ENCODE peak calls at places on chromosomes 5 and 9, in eight cellular contexts. O is ovary, L is pancreas, W is brain microvascular endothelial cell, Y is upper lobe of right lung, C is neural progenitor cell, U is H9, J is IMR-90. X is an unnamed sample.

GRCh38 chr9:107227696-107228258 is 55.3 kb upstream of the RAD23B start:
- DNase-seq in J (peak), Y (no peak), U (no peak), W (no peak), O (no peak), C (no peak), L (no peak), X (no peak)

GRCh38 chr5:138974227-138975063 is 99.3 kb upstream of the LRRTM2 start:
- DNase-seq in Y (no peak), L (peak), J (peak), U (no peak), O (peak), C (peak), W (peak), X (no peak)

GRCh38 chr9:137880976-137881530 is 3.5 kb downstream of the CACNA1B start:
- DNase-seq in U (no peak), Y (no peak), L (no peak), W (no peak), J (no peak), C (no peak), O (no peak), X (no peak)

GRCh38 chr5:175892401-175892800 is 21.0 kb downstream of the CPLX2 start:
- DNase-seq in C (no peak), Y (no peak), U (peak), W (no peak), O (no peak), L (no peak), J (no peak), X (no peak)

GRCh38 chr5:140043508-140043872 is 391 bp upstream of the NRG2 start:
- DNase-seq in L (no peak), O (no peak), Y (peak), U (peak), C (peak), W (no peak), J (no peak), X (no peak)

GRCh38 chr5:17763301-17763700 is 129.0 kb downstream of the TAF11L14 start:
- DNase-seq in U (no peak), W (peak), J (peak), Y (no peak), C (no peak), L (no peak), O (no peak), X (no peak)

GRCh38 chr9:4005896-4006295 is 294.0 kb downstream of the GLIS3 start:
- DNase-seq in W (no peak), C (no peak), U (no peak), J (no peak), L (no peak), O (no peak), Y (no peak), X (no peak)

GRCh38 chr9:22111871-22112247 is 102.8 kb upstream of the CDKN2B start:
- DNase-seq in C (no peak), Y (no peak), J (peak), O (no peak), W (peak), L (no peak), U (no peak), X (peak)

GRCh38 chr9:98856982-98857381 is 49.5 kb downstream of the GALNT12 start:
- DNase-seq in O (no peak), U (no peak), J (no peak), L (no peak), C (no peak), W (no peak), Y (no peak), X (no peak)

GRCh38 chr5:157148734-157149615 is 6.3 kb upstream of the MED7 start:
- DNase-seq in Y (no peak), J (peak), O (peak), L (peak), U (peak), C (peak), W (peak), X (no peak)

GRCh38 chr5:30194595-30194994 is 998.9 kb upstream of the CDH6 start:
- DNase-seq in O (no peak), U (no peak), W (no peak), J (no peak), C (no peak), Y (no peak), L (no peak), X (no peak)

GRCh38 chr5:167699434-167699833 is 592.0 kb upstream of the WWC1 start:
- DNase-seq in L (no peak), J (peak), C (peak), O (no peak), W (peak), U (peak), Y (no peak), X (peak)

GRCh38 chr9:3855601-3856328 is 330.0 kb upstream of the RFX3 start:
- DNase-seq in W (no peak), U (no peak), C (no peak), J (no peak), O (no peak), Y (no peak), L (no peak), X (no peak)

GRCh38 chr5:158384535-158385421 is 525.8 kb upstream of the CLINT1 start:
- DNase-seq in Y (no peak), O (no peak), L (no peak), J (peak), W (peak), U (no peak), C (no peak), X (peak)

GRCh38 chr9:79745752-79746336 is 174.1 kb downstream of the TLE4 start:
- DNase-seq in O (no peak), U (no peak), Y (no peak), C (no peak), W (no peak), L (no peak), J (no peak), X (no peak)

GRCh38 chr5:164252-164651 is 27.0 kb upstream of the LRRC14B start:
- DNase-seq in L (no peak), J (no peak), O (no peak), C (no peak), W (no peak), U (no peak), Y (no peak), X (no peak)

GRCh38 chr5:133083901-133084300 is 32.1 kb downstream of the HSPA4 start:
- DNase-seq in W (no peak), O (no peak), U (no peak), J (peak), C (no peak), Y (no peak), L (no peak), X (no peak)

GRCh38 chr9:115494958-115495690 is 377.2 kb upstream of the TNC start:
- DNase-seq in Y (no peak), C (no peak), L (no peak), O (no peak), W (no peak), J (peak), U (no peak), X (no peak)

GRCh38 chr9:81522721-81523551 is 166.4 kb downstream of the TLE1 start:
- DNase-seq in Y (no peak), W (peak), U (peak), O (no peak), C (peak), L (no peak), J (peak), X (peak)

GRCh38 chr5:56142233-56142619 is 90.9 kb downstream of the ANKRD55 start:
- DNase-seq in Y (no peak), U (no peak), L (no peak), C (peak), J (no peak), W (no peak), O (no peak), X (no peak)

GRCh38 chr9:104900324-104900723 is 27.6 kb downstream of the ABCA1 start:
- DNase-seq in O (no peak), C (no peak), Y (no peak), U (no peak), W (no peak), L (no peak), J (no peak), X (no peak)

GRCh38 chr9:15137658-15138356 is 169.2 kb downstream of the TTC39B start:
- DNase-seq in W (no peak), O (no peak), J (no peak), U (peak), C (no peak), Y (no peak), L (no peak), X (no peak)

GRCh38 chr9:15135167-15135792 is 171.7 kb downstream of the TTC39B start:
- DNase-seq in J (peak), C (peak), Y (no peak), U (peak), W (peak), L (peak), O (peak), X (no peak)

GRCh38 chr9:15136646-15137045 is 170.4 kb downstream of the TTC39B start:
- DNase-seq in W (no peak), L (no peak), O (no peak), C (no peak), U (peak), Y (no peak), J (no peak), X (peak)

GRCh38 chr9:15138357-15138686 is 168.7 kb downstream of the TTC39B start:
- DNase-seq in Y (no peak), O (no peak), L (no peak), C (no peak), J (no peak), U (peak), W (no peak), X (no peak)

GRCh38 chr9:15137089-15137488 is 169.9 kb downstream of the TTC39B start:
- DNase-seq in U (no peak), Y (no peak), L (no peak), J (no peak), W (no peak), O (no peak), C (no peak), X (no peak)
- H3K27ac ChIP-seq in U (peak), Y (no peak), L (no peak), J (no peak), W (no peak), O (no peak), C (no peak), X (no peak)

DNA sequence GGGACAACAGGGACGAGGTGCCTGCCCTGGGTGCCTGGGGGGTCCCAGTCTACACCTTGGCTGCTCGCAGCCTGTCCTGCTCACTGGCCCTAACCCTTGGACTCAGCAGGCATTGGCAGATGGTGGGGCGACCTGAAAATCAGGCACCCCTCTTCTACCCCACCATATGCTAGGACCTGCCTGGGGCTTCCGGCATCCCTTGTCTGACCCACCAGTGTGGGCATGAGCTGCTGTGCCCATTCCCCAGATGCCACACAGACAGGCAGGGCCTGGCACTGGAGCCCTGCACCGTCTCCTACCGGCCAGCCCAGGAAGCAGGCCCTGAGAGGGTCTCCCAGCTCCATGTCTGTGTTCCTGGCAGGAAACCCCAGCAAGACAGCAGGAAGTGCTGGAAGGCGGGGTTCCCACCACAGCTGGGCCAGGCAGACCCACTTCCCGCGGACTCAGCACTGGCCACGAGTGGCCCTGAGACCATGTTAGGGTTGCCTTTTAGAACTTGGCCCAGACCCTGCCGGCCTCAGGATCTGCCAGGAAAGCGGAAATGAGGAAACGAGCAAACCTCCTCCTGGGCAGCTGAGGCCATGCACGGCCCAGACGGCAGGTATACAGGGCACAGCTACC is 3.1 kb downstream of the NINJ1 start:
- DNase-seq in C (no peak), U (no peak), Y (no peak), W (no peak), J (no peak), O (no peak), L (no peak), X (no peak)
- H3K27ac ChIP-seq in C (no peak), U (no peak), Y (peak), W (no peak), J (no peak), O (no peak), L (no peak), X (no peak)

GRCh38 chr9:123642291-123643278 is 286.6 kb downstream of the CRB2 start:
- DNase-seq in O (peak), C (no peak), W (peak), J (peak), Y (peak), U (no peak), L (no peak), X (no peak)

GRCh38 chr9:123637940-123638634 is 282.1 kb downstream of the CRB2 start:
- DNase-seq in O (no peak), Y (no peak), L (no peak), J (peak), W (no peak), C (no peak), U (no peak), X (no peak)

GRCh38 chr9:123637596-123637939 is 281.6 kb downstream of the CRB2 start:
- DNase-seq in O (peak), U (no peak), C (no peak), L (no peak), Y (no peak), W (peak), J (peak), X (no peak)

GRCh38 chr9:123640792-123641222 is 284.8 kb downstream of the CRB2 start:
- DNase-seq in O (no peak), C (no peak), L (no peak), J (no peak), Y (no peak), W (no peak), U (no peak), X (no peak)

GRCh38 chr9:123639743-123640142 is 283.7 kb downstream of the CRB2 start:
- DNase-seq in L (no peak), W (no peak), O (no peak), C (no peak), Y (no peak), J (no peak), U (no peak), X (no peak)
- H3K27ac ChIP-seq in L (no peak), W (no peak), O (no peak), C (no peak), Y (no peak), J (no peak), U (no peak), X (no peak)

GRCh38 chr5:124740055-124740454 is 6.4 kb downstream of the ZNF608 start:
- DNase-seq in J (no peak), L (no peak), C (peak), U (no peak), W (no peak), O (no peak), Y (no peak), X (no peak)
- H3K27ac ChIP-seq in J (no peak), L (no peak), C (peak), U (no peak), W (no peak), O (no peak), Y (peak), X (no peak)

GRCh38 chr5:106331415-106331814 is 1339.3 kb downstream of the EFNA5 start:
- DNase-seq in C (no peak), L (no peak), O (no peak), W (peak), Y (no peak), J (peak), U (no peak), X (peak)
- H3K27ac ChIP-seq in C (no peak), L (no peak), O (no peak), W (peak), Y (no peak), J (no peak), U (no peak), X (no peak)

DNA sequence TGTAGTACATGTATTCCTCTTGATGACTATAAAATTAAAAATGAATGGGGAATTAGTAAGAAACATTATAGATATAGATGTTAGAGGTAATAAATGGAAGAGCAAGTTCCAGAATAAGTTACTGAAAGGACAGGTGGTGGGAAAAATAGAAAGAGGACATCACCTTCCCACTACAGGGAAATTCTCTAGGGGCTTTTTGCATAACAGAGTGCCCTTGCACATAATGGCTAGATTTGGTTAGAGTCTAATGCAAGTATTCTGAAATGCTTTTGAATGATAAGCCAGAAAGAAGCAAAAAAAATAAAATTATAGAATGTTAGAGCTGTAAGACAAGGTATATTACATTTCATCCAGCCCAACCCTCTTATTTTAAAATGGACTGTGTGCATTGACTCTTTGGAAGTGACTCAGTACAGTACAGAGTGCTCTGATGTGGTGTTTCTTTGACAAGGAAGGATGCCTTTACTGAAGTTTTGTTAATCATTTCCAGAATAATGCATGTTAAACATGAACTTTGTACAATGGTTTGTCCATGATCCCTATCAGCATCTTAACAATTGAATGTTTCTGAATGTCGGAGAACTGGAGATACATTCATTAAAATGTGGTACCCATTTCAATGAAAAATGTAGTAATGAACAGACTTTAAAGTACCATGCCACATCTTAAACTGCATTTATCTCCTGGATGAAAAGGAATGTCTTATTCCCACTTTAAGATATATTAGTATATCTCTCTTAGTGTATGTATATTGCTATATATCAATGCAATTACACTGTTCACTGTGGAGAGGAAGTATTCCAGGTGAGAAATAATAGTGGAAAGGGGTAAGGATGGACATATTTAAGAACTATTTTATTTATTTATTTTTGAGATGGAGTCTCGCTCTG is 391.1 kb downstream of the ADGRV1 start:
- DNase-seq in U (no peak), W (no peak), C (no peak), L (no peak), J (no peak), O (no peak), Y (no peak), X (no peak)
- H3K27ac ChIP-seq in U (no peak), W (no peak), C (no peak), L (no peak), J (no peak), O (no peak), Y (no peak), X (no peak)

GRCh38 chr5:89232139-89232603 is 349.2 kb upstream of the MEF2C start:
- DNase-seq in C (no peak), L (no peak), O (no peak), W (no peak), U (no peak), J (no peak), Y (no peak), X (no peak)
- H3K27ac ChIP-seq in C (no peak), L (no peak), O (no peak), W (no peak), U (no peak), J (no peak), Y (no peak), X (no peak)

GRCh38 chr5:141707535-141707934 is 25.5 kb upstream of the ARAP3 start:
- DNase-seq in J (no peak), L (no peak), O (no peak), U (no peak), W (no peak), Y (no peak), C (no peak), X (no peak)

GRCh38 chr5:141703133-141703561 is 21.1 kb upstream of the ARAP3 start:
- DNase-seq in Y (no peak), C (peak), W (no peak), O (no peak), L (no peak), U (no peak), J (no peak), X (no peak)

GRCh38 chr5:141708016-141708415 is 26.0 kb upstream of the ARAP3 start:
- DNase-seq in J (no peak), U (no peak), O (no peak), C (no peak), L (no peak), Y (no peak), W (no peak), X (no peak)

GRCh38 chr5:141704782-141705297 is 22.8 kb upstream of the ARAP3 start:
- DNase-seq in U (no peak), J (no peak), O (no peak), Y (no peak), W (no peak), L (no peak), C (no peak), X (no peak)

GRCh38 chr5:141705503-141705902 is 23.5 kb upstream of the ARAP3 start:
- DNase-seq in J (no peak), L (no peak), W (no peak), O (no peak), Y (no peak), U (no peak), C (no peak), X (no peak)
- H3K27ac ChIP-seq in J (no peak), L (no peak), W (no peak), O (no peak), Y (no peak), U (no peak), C (no peak), X (no peak)

X was measured in foreskin keratinocyte.